ENCODE peak calls at places on chromosomes 6 and 20, in seven cellular contexts. O is mammary epithelial cell, G is neural progenitor cell, V is MM.1S, M is neuronal stem cell, Z is fibroblast of lung, X is PC-3. D is an unnamed sample.

GRCh38 chr20:57392512-57393271 is 1.5 kb downstream of the RBM38 start:
- DNase-seq in O (no peak), M (no peak), Z (no peak), X (no peak), V (peak; percentile 90), G (no peak), D (peak; percentile 88)

GRCh38 chr6:80503660-80504059 is 397.2 kb downstream of the BCKDHB start:
- DNase-seq in G (no peak), X (no peak), Z (no peak), V (no peak), O (no peak), M (no peak), D (no peak)

GRCh38 chr6:153980176-153980575 is 58.9 kb upstream of the OPRM1 start:
- DNase-seq in Z (no peak), O (no peak), V (no peak), X (peak; percentile 8), G (no peak), M (no peak), D (no peak)

GRCh38 chr6:110356778-110357177 is 1.4 kb downstream of the METTL24 start:
- DNase-seq in O (no peak), G (no peak), M (no peak), Z (no peak), V (no peak), X (no peak), D (no peak)

GRCh38 chr6:128600397-128600951 is 80.1 kb upstream of the PTPRK start:
- DNase-seq in X (peak; percentile 80), O (peak; percentile 86), G (no peak), V (peak; percentile 50), Z (peak; percentile 93), M (peak; percentile 6), D (peak; percentile 78)

GRCh38 chr6:52360601-52361346 is 1.2 kb upstream of the PAQR8 start:
- DNase-seq in Z (no peak), V (no peak), X (peak; percentile 56), G (no peak), M (no peak), O (no peak), D (no peak)

GRCh38 chr6:72966628-72967280 is 258.5 kb downstream of the KHDC1L start:
- DNase-seq in Z (no peak), O (peak; percentile 64), G (no peak), X (peak; percentile 68), V (no peak), M (no peak), D (no peak)

GRCh38 chr6:34836008-34836407 is 44.1 kb downstream of the BLTP3A start:
- DNase-seq in G (no peak), M (no peak), Z (no peak), O (no peak), X (no peak), V (no peak), D (no peak)

GRCh38 chr6:147283460-147283859 is 79.2 kb downstream of the STXBP5 start:
- DNase-seq in M (no peak), V (no peak), X (peak; percentile 56), Z (peak; percentile 87), G (no peak), O (peak; percentile 52), D (peak; percentile 3)

DNA sequence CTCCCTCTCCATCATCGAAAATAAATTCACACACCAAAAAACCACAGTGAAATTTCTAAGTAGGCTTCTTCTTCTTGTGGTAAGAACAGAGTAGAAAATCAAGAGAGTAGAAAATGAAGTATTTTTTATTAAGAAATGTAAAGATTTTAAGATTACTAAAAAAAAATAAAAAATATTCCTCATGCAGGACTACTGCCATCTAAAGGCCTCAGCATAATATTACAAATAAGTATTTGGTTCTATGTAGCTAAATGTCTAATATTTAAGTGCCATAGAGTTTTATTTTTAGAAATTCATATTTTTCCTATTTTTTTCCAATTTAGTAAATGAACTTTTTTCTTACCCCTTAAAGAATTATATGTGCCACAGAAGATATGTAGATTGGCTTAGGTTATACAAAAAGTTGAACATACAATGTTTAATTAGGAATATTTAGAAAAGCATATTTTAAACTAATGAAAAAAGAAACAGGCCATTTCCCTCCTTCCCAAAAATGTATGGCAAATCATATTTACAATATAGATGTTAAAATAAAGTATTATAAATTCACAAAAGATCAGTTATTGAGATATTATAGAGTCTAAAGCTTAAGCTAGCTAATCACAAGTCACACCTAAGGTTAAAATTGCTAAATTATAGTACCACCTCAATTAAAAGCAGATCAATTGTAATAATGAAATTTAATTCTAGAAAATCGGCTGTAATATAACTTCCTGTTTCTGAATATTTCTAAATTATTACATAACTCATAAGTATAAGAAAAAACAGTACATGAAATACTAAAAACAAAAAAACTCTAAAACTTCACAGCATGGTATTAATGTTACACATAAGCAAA is 3.5 kb upstream of the NT5DC1 start:
- DNase-seq in O (no peak), M (no peak), G (no peak), X (peak; percentile 23), Z (peak; percentile 62), V (no peak), D (no peak)
- H3K4me1 ChIP-seq in O (peaks cover 8% of the 10 kb centered on the region), M (peaks cover 3% of the 10 kb centered on the region), G (peaks cover 8% of the 10 kb centered on the region), X (peaks cover 14% of the 10 kb centered on the region), Z (peaks cover 2% of the 10 kb centered on the region), V (peaks cover 6% of the 10 kb centered on the region), D (no peaks in the 10 kb centered on the region)

GRCh38 chr6:41713650-41714291 is 21.6 kb downstream of the TFEB start:
- DNase-seq in X (no peak), G (no peak), Z (no peak), V (no peak), M (no peak), O (peak; percentile 90), D (peak; percentile 89)

GRCh38 chr6:41711323-41712038 is 23.9 kb downstream of the TFEB start:
- DNase-seq in G (no peak), X (no peak), Z (no peak), V (no peak), O (no peak), M (no peak), D (no peak)

GRCh38 chr6:41714556-41715273 is 20.7 kb downstream of the TFEB start:
- DNase-seq in G (no peak), Z (no peak), X (no peak), V (no peak), O (no peak), M (no peak), D (no peak)

GRCh38 chr6:41712651-41713103 is 22.7 kb downstream of the TFEB start:
- DNase-seq in Z (peak; percentile 47), V (no peak), O (no peak), X (peak; percentile 37), M (no peak), G (no peak), D (peak; percentile 96)

DNA sequence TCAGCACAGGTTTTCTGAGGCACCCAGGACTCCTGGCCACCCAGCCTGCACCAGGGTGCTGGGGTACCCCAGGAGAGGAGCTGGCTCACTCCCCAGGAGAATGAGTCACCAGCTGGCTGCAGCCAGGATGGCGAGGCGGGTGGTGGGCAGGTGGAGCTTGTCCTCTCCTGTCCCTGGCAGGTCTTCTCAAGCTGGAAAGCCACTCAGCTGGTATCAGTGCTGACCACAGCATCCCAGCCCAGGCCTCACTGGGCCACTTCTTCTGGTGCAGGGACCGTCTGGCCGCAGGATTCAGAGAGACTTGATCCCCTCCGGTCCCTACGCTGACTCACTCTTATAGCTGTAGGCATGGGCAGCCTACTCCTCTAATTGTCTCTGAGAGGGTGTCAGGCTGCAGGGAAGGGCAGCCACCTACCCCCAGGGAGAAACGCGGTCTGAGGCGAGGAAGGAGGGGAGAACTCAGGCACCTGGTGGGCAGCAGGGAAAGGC is 22.2 kb downstream of the TFEB start:
- DNase-seq in G (no peak), V (no peak), Z (peak; percentile 50), O (peak; percentile 96), M (no peak), X (peak; percentile 55), D (peak; percentile 95)
- H3K4me3 ChIP-seq in G (no peak overlapping the region), V (no peak overlapping the region), Z (no peak overlapping the region), O (peak overlapping the region; percentile 1), M (no peak overlapping the region), X (no peak overlapping the region), D (no peak overlapping the region)

DNA sequence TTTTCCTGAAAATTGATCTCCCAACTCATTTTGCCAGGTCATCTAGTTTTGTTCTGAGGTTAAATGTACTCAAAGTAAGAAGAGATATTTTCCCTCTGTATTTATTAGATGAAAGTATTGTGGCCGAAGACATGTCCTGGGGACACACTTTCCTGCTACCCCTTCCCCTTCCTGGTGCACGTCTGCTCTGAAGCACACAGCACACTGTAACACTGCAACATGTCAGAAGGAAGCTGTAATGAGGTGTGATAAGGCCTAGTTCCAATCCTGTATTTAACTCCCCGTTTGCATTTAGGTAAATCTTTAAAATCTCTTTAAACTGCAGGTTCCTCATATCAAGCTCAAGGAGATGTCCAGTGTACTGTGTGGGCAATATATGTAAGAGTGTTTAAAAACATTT is 99.4 kb downstream of the HDGFL1 start:
- DNase-seq in G (no peak), M (no peak), O (no peak), Z (no peak), X (no peak), V (no peak), D (no peak)
- H2AFZ ChIP-seq in G (no peak overlapping the region), M (peak overlapping the region; percentile 15), O (no peak overlapping the region), Z (no peak overlapping the region), X (no peak overlapping the region), V (no peak overlapping the region), D (no peak overlapping the region)

DNA sequence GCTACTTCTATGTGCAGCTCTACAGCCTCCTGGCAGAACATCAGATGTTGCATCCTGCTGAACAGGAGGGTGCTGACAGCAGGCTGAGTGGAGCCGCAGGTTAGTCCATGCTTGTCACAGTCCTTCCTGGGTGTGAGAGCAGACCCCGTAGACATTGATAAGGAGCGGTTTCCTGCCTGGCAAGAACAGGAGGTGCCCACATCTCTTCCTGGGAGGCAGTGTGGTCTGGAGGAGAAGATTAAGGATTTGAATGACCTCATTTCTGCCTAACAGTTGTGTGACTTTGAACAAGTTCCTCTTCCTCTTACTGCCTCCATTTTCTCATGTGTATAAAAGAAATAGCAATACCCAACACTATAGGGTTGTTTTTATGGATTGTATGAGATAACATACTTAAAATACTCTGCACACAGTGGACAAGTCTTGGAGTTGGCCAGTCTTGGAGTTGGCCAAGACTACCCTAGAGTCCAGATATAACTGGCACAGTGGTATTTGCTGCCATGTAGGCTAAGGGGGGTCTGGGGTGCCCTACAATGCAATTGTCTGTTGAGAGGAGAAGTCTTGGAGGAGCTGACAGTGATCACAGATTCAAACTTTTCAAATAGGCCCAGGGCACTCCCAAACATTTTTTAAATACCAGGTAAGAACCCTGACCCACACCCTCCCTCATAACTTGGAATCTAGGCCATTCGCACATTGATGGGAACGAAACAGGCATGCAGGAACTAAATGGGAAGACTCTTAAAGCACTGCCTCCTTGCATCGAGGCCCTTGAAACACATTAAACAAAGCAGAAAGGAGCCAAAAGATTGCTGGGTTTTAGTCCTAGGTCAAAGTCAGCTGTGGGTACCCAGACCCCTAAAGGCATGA is 32.6 kb upstream of the TBC1D7 start:
- DNase-seq in V (no peak), Z (no peak), O (no peak), M (no peak), X (no peak), G (no peak), D (no peak)
- H3K4me1 ChIP-seq in V (peaks cover 23% of the 10 kb centered on the region), Z (peaks cover 19% of the 10 kb centered on the region), O (peaks cover 20% of the 10 kb centered on the region), M (peaks cover 15% of the 10 kb centered on the region), X (peaks cover 10% of the 10 kb centered on the region), G (peaks cover 30% of the 10 kb centered on the region), D (peaks cover 5% of the 10 kb centered on the region)

D was measured in osteoblast.